ENCODE peak calls at places on chromosomes 5 and 9, in four cellular contexts. L is cardiac muscle cell; Z is CD4-positive, alpha-beta memory T cell; X is keratinocyte. H is an unnamed sample.

GRCh38 chr5:127830829-127831598 is 127.8 kb downstream of the CCDC192 start:
- DNase-seq in L (no peak), Z (no peak), X (no peak), H (no peak)

GRCh38 chr5:79151933-79152671 is 40.5 kb downstream of the BHMT start:
- DNase-seq in X (no peak), Z (no peak), L (no peak), H (peak; percentile 20)

GRCh38 chr5:59538080-59538479 is 355.4 kb downstream of the PDE4D start:
- DNase-seq in X (no peak), Z (no peak), L (no peak), H (no peak)

GRCh38 chr9:131290039-131290766 is 680 bp downstream of the PLPP7 start:
- DNase-seq in X (no peak), L (no peak), Z (no peak), H (no peak)

GRCh38 chr9:114592356-114592755 is 4.8 kb downstream of the ATP6V1G1 start:
- DNase-seq in L (no peak), X (peak; percentile 48), Z (peak; percentile 79), H (no peak)

GRCh38 chr9:109742759-109743388 is 37.1 kb upstream of the PALM2AKAP2 start:
- DNase-seq in L (peak; percentile 61), X (no peak), Z (no peak), H (no peak)

GRCh38 chr9:6680797-6681146 is 35.2 kb upstream of the GLDC start:
- DNase-seq in L (peak; percentile 62), Z (no peak), X (no peak), H (no peak)

GRCh38 chr5:138709216-138709615 is 44.0 kb upstream of the CTNNA1 start:
- DNase-seq in X (no peak), L (no peak), Z (no peak), H (no peak)

GRCh38 chr9:22211588-22212360 is 202.7 kb upstream of the CDKN2B start:
- DNase-seq in Z (no peak), X (no peak), L (no peak), H (no peak)

GRCh38 chr9:106228861-106229260 is 534.5 kb downstream of the TMEM38B start:
- DNase-seq in L (no peak), X (no peak), Z (no peak), H (no peak)

GRCh38 chr5:163760498-163760897 is 255.1 kb downstream of the MAT2B start:
- DNase-seq in L (peak; percentile 50), X (no peak), Z (no peak), H (no peak)

GRCh38 chr9:71670121-71670520 is 98.2 kb downstream of the CEMIP2 start:
- DNase-seq in L (no peak), X (no peak), Z (no peak), H (no peak)

DNA sequence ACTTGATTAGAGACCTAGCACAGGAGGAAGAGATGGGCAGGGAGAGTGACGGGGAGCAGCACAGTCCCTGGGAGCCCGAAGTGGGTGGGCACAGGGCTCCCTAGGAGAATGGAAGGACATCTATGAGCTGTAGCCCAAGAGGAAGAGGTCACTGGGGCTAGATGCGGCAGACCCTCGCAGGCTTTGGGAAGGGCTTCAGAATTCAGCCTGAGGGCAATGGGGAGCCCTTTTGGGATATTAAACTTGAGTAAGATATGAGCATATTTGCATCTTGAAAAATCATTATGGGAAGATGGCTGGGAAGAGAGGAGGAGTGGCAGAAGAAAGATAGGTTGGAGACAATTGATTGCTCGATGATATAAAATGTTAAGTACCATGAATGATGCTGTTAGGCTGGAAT is 48.9 kb upstream of the IL17B start:
- DNase-seq in Z (no peak), L (no peak), X (no peak), H (no peak)
- H3K36me3 ChIP-seq in Z (no peaks in the 10 kb centered on the region), L (peaks cover 23% of the 10 kb centered on the region), X (no peaks in the 10 kb centered on the region), H (no peaks in the 10 kb centered on the region)

GRCh38 chr5:84384604-84385575 is at the start of gene EDIL3:
- DNase-seq in Z (no peak), X (no peak), L (peak; percentile 80), H (peak; percentile 3)
- H3K4me3 ChIP-seq in Z (no peak within 1 kb of the TSS), X (peak within 1 kb of the TSS; percentile 48), L (peak within 1 kb of the TSS; percentile 52), H (no peak within 1 kb of the TSS)

DNA sequence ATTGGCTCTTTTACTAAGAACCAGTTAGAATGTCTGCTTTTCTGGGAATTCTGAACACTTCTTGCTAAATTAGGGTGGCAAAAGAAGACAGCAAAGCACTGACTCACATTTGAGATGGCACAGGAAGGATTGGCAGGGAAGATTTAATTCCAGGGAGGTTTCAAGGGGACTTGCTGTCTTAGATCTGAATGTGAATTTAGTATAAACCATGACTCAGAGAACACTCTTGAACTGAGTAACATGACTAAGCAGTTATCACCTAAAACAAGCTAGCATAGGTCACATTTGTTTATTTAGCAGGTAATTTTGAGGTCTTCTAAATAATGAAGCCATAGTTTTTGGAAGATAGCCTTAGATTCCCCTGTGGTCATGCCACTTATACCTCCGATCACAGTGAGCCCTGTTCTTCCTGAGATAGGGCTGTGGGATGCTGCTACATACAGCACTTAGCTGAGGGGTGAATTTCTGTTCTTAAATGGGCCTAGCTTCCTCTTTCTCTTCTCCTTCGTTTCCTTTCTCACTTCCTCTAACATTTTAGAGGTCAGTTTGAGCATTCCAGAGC is 173.8 kb downstream of the PCSK1 start:
- DNase-seq in X (peak; percentile 80), L (no peak), Z (no peak), H (no peak)
- H3K4me1 ChIP-seq in X (peaks cover 46% of the 10 kb centered on the region), L (no peaks in the 10 kb centered on the region), Z (no peaks in the 10 kb centered on the region), H (peaks cover 6% of the 10 kb centered on the region)

GRCh38 chr5:40775085-40775845 is 19.5 kb upstream of the TTC33 start:
- DNase-seq in L (no peak), X (no peak), Z (no peak), H (no peak)
- H3K36me3 ChIP-seq in L (peaks cover 32% of the 10 kb centered on the region), X (peaks cover 3% of the 10 kb centered on the region), Z (peaks cover 17% of the 10 kb centered on the region), H (peaks cover 41% of the 10 kb centered on the region)

GRCh38 chr9:90805006-90805993 is 3.7 kb downstream of the SYK start:
- DNase-seq in X (no peak), Z (no peak), L (no peak), H (no peak)

GRCh38 chr9:90801175-90801506 is 478 bp upstream of the SYK start:
- DNase-seq in X (no peak), L (no peak), Z (no peak), H (no peak)

GRCh38 chr9:90801507-90802289 is at the start of gene SYK:
- DNase-seq in Z (no peak), X (no peak), L (peak; percentile 34), H (no peak)

GRCh38 chr9:90802534-90802933 is 915 bp downstream of the SYK start:
- DNase-seq in Z (no peak), X (no peak), L (no peak), H (no peak)

GRCh38 chr9:90803860-90804593 is 2.4 kb downstream of the SYK start:
- DNase-seq in Z (no peak), X (no peak), L (no peak), H (no peak)
- H3K4me3 ChIP-seq in Z (no peak overlapping the region), X (no peak overlapping the region), L (no peak overlapping the region), H (no peak overlapping the region)

GRCh38 chr5:177472460-177473441 is 683 bp downstream of the DBN1 start:
- DNase-seq in Z (no peak), L (peak; percentile 78), X (no peak), H (peak; percentile 74)

GRCh38 chr5:177471610-177472356 is 1.7 kb downstream of the DBN1 start:
- DNase-seq in X (no peak), L (no peak), Z (no peak), H (no peak)

GRCh38 chr5:177469061-177469628 is 4.3 kb downstream of the DBN1 start:
- DNase-seq in X (no peak), Z (no peak), L (no peak), H (peak; percentile 49)

GRCh38 chr5:177469750-177470525 is 3.5 kb downstream of the DBN1 start:
- DNase-seq in X (no peak), L (no peak), Z (no peak), H (no peak)

GRCh38 chr5:177470759-177471536 is 2.5 kb downstream of the DBN1 start:
- DNase-seq in L (no peak), Z (no peak), X (no peak), H (no peak)
- H3K4me1 ChIP-seq in L (peaks cover 9% of the 10 kb centered on the region), Z (peaks cover 5% of the 10 kb centered on the region), X (peaks cover 35% of the 10 kb centered on the region), H (peaks cover 3% of the 10 kb centered on the region)